ENCODE peak calls at places on chromosome 1, in nine cellular contexts. I is neural progenitor cell, B is OCI-LY7, M is HCT116, P is GM23338, L is MM.1S, H is GM23248, E is SK-N-SH, Y is hepatocyte. G is an unnamed sample.

GRCh38 chr1:8516793-8517556 is 199.1 kb downstream of the SLC45A1 start:
- DNase-seq in M (no peak), B (peak), P (no peak), E (no peak), L (no peak), Y (no peak), I (no peak), H (peak), G (no peak)

GRCh38 chr1:207962716-207963428 is 51.9 kb upstream of the CD34 start:
- DNase-seq in I (no peak), B (no peak), M (no peak), H (peak), Y (peak), E (peak), P (peak), L (peak), G (no peak)

GRCh38 chr1:236502972-236503639 is 20.7 kb upstream of the LGALS8 start:
- DNase-seq in Y (peak), B (no peak), P (peak), H (peak), E (no peak), I (peak), L (no peak), M (peak), G (peak)

GRCh38 chr1:3745590-3746381 is 6.5 kb upstream of the CCDC27 start:
- DNase-seq in E (no peak), H (peak), M (no peak), Y (no peak), L (no peak), P (no peak), I (no peak), B (no peak), G (no peak)

GRCh38 chr1:17010601-17011438 is 908 bp downstream of the ATP13A2 start:
- DNase-seq in Y (no peak), H (peak), M (no peak), I (peak), L (no peak), B (peak), E (peak), P (no peak), G (peak)

GRCh38 chr1:5465281-5465680 is 526.9 kb downstream of the NPHP4 start:
- DNase-seq in Y (no peak), I (no peak), H (no peak), B (no peak), L (no peak), P (no peak), E (peak), M (no peak), G (no peak)

GRCh38 chr1:27603320-27603961 is 503 bp downstream of the AHDC1 start:
- DNase-seq in L (peak), I (peak), Y (peak), M (no peak), E (no peak), B (peak), H (peak), P (peak), G (no peak)

GRCh38 chr1:213714645-213715044 is 273.1 kb upstream of the PROX1 start:
- DNase-seq in L (no peak), P (no peak), B (no peak), M (no peak), H (no peak), I (peak), Y (no peak), E (no peak), G (no peak)

GRCh38 chr1:157967205-157967604 is 26.2 kb upstream of the KIRREL1 start:
- DNase-seq in Y (no peak), B (no peak), L (no peak), H (no peak), I (no peak), M (no peak), E (no peak), P (no peak), G (no peak)

GRCh38 chr1:218371927-218372672 is 27.0 kb downstream of the TGFB2 start:
- DNase-seq in Y (no peak), M (no peak), L (no peak), E (no peak), I (no peak), P (no peak), B (no peak), H (peak), G (no peak)

GRCh38 chr1:30285461-30286050 is 437.8 kb downstream of the MATN1 start:
- DNase-seq in H (no peak), P (no peak), L (no peak), M (no peak), E (no peak), Y (no peak), I (no peak), B (no peak), G (no peak)

GRCh38 chr1:53899206-53899628 is 5.2 kb downstream of the DIO1 start:
- DNase-seq in E (no peak), P (no peak), I (no peak), B (no peak), H (no peak), L (no peak), Y (peak), M (no peak), G (peak)

GRCh38 chr1:2330511-2331199 is 60.7 kb downstream of the MORN1 start:
- DNase-seq in I (no peak), H (peak), B (no peak), L (no peak), Y (peak), E (no peak), M (no peak), P (no peak), G (no peak)

GRCh38 chr1:226649244-226649643 is 89.8 kb downstream of the ITPKB start:
- DNase-seq in M (no peak), B (no peak), Y (no peak), P (no peak), L (no peak), E (no peak), H (no peak), I (no peak), G (no peak)

GRCh38 chr1:19395678-19396192 is 83.6 kb downstream of the SLC66A1 start:
- DNase-seq in B (no peak), H (peak), I (peak), M (no peak), L (no peak), Y (no peak), P (no peak), E (peak), G (peak)

GRCh38 chr1:26696645-26697440 is 1.0 kb downstream of the ARID1A start:
- DNase-seq in E (peak), L (peak), P (no peak), B (peak), Y (peak), M (no peak), H (peak), I (peak), G (no peak)

GRCh38 chr1:203764105-203765028 is 616 bp upstream of the LAX1 start:
- DNase-seq in B (peak), I (no peak), M (no peak), P (no peak), L (peak), H (no peak), Y (no peak), E (no peak), G (no peak)

GRCh38 chr1:6762060-6762459 is 23.2 kb upstream of the CAMTA1 start:
- DNase-seq in H (no peak), L (no peak), I (no peak), Y (peak), M (no peak), P (no peak), E (no peak), B (no peak), G (peak)

GRCh38 chr1:174990382-174990999 is 9.3 kb upstream of the CACYBP start:
- DNase-seq in L (peak), I (no peak), M (no peak), Y (no peak), B (peak), H (peak), E (peak), P (no peak), G (peak)

GRCh38 chr1:26913754-26914619 is at the start of gene NR0B2:
- DNase-seq in H (no peak), Y (peak), B (peak), L (no peak), E (no peak), I (no peak), M (no peak), P (no peak), G (no peak)

GRCh38 chr1:117120774-117121588 is 568 bp downstream of the TRIM45 start:
- DNase-seq in H (peak), I (peak), B (no peak), E (peak), P (peak), Y (peak), M (no peak), L (no peak), G (no peak)

GRCh38 chr1:226523646-226524406 is 24.7 kb upstream of the STUM start:
- DNase-seq in M (no peak), I (no peak), E (no peak), P (no peak), L (no peak), B (no peak), H (no peak), Y (no peak), G (no peak)

GRCh38 chr1:94821636-94822305 is 1.6 kb downstream of the SLC44A3 start:
- DNase-seq in P (no peak), I (no peak), Y (peak), L (no peak), B (no peak), M (no peak), H (no peak), E (peak), G (peak)

GRCh38 chr1:13956386-13956785 is 256.4 kb downstream of the PRDM2 start:
- DNase-seq in P (no peak), M (no peak), B (no peak), L (no peak), E (no peak), I (no peak), Y (no peak), H (peak), G (peak)

GRCh38 chr1:223142795-223143759 is at the start of gene TLR5:
- DNase-seq in H (peak), B (peak), Y (peak), I (peak), L (peak), M (peak), E (peak), P (peak), G (peak)

GRCh38 chr1:30525980-30526651 is 197.3 kb downstream of the MATN1 start:
- DNase-seq in H (peak), Y (peak), I (no peak), P (no peak), L (no peak), E (no peak), B (no peak), M (peak), G (peak)

GRCh38 chr1:72431810-72432209 is 149.5 kb upstream of the NEGR1 start:
- DNase-seq in B (no peak), H (peak), E (no peak), P (no peak), I (no peak), L (no peak), M (no peak), Y (no peak), G (peak)

GRCh38 chr1:109094377-109094803 is 3.8 kb downstream of the TMEM167B start:
- DNase-seq in E (no peak), L (no peak), P (no peak), B (no peak), H (peak), I (no peak), Y (no peak), M (no peak), G (no peak)

GRCh38 chr1:154081386-154082126 is 73.3 kb downstream of the NUP210L start:
- DNase-seq in E (no peak), Y (no peak), B (no peak), L (no peak), I (no peak), H (no peak), M (no peak), P (no peak), G (no peak)

DNA sequence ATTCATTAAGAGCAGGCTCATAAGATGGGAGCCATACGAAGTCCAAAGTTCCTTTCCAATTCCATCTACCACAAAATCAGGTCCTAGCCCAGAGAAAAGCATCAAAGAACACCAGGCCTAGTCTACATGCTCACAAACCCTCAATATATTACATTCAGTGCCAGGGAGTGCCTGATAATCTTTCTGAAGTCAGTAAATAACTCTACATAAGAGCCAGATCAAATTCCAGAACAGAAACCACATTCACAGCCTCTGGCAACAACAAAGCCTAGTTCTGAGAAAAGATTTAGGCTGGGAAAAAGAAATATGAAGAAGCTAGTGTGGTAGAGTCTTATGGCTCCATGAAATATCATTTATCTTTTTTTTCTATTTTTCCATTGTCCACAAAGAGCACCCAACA is 40.5 kb upstream of the RBBP5 start:
- DNase-seq in L (no peak), E (no peak), H (no peak), I (no peak), B (no peak), M (no peak), P (no peak), Y (no peak), G (no peak)
- TF ChIP-seq EZH2phosphoT487 in L (no peak), E (no peak), H (no peak), I (no peak), B (no peak), M (no peak), P (no peak), Y (no peak), G (no peak)

GRCh38 chr1:112983540-112984131 is 27.6 kb upstream of the SLC16A1 start:
- DNase-seq in P (no peak), M (no peak), I (no peak), B (peak), E (no peak), Y (no peak), L (no peak), H (no peak), G (no peak)
- H3K4me3 ChIP-seq in P (no peak), M (no peak), I (no peak), B (peak), E (no peak), Y (no peak), L (no peak), H (no peak), G (no peak)

GRCh38 chr1:199447906-199448305 is 579.6 kb upstream of the NR5A2 start:
- DNase-seq in B (no peak), M (no peak), H (no peak), P (no peak), L (no peak), I (peak), Y (no peak), E (no peak), G (no peak)
- TF ChIP-seq EZH2phosphoT487 in B (no peak), M (no peak), H (no peak), P (no peak), L (no peak), I (no peak), Y (no peak), E (no peak), G (no peak)

GRCh38 chr1:165239873-165240272 is 116.6 kb downstream of the LMX1A start:
- DNase-seq in E (no peak), Y (no peak), I (no peak), P (no peak), M (no peak), L (no peak), B (no peak), H (no peak), G (no peak)

GRCh38 chr1:165234149-165234548 is 122.4 kb downstream of the LMX1A start:
- DNase-seq in M (no peak), P (no peak), Y (no peak), E (no peak), L (no peak), I (no peak), B (no peak), H (no peak), G (no peak)

GRCh38 chr1:165240486-165240885 is 116.0 kb downstream of the LMX1A start:
- DNase-seq in L (no peak), Y (no peak), I (no peak), P (no peak), M (no peak), H (no peak), E (no peak), B (no peak), G (no peak)

GRCh38 chr1:165235158-165235776 is 121.2 kb downstream of the LMX1A start:
- DNase-seq in B (no peak), P (peak), L (no peak), H (no peak), M (no peak), E (peak), I (peak), Y (peak), G (no peak)

DNA sequence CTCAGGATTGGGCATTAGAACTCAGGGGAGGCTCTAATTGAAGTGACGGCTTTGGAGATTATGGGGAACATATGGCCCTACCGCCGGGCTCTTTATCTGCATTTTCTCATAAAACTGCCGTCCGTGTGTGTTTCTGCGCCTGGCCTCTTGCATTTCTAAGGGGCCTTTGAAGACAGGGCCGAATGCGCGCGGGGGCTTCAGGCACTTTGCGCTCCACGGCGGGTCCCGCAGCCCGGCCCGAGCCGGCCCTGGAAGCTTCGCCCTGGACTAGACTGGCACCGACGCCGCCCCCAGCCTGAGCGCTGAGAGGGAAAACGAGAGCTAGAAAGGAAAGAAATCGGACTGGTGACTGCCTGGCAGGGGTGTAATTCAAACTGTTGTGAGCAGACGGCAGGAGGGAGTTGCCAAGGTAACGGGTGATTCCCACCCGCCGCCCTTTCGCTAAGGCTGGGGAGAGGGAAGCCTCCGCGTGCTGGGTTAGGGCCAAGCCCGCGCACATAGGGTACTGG is 120.7 kb downstream of the LMX1A start:
- DNase-seq in P (peak), I (peak), Y (peak), H (no peak), E (peak), L (no peak), B (no peak), M (no peak), G (no peak)
- H3K4me3 ChIP-seq in P (peak), I (peak), Y (peak), H (no peak), E (peak), L (no peak), B (no peak), M (no peak), G (no peak)

GRCh38 chr1:81071072-81071858 is 729.5 kb upstream of the ADGRL2 start:
- DNase-seq in Y (no peak), M (no peak), I (no peak), L (no peak), B (no peak), P (no peak), H (no peak), E (peak), G (peak)

GRCh38 chr1:81073580-81073979 is 727.2 kb upstream of the ADGRL2 start:
- DNase-seq in B (no peak), I (no peak), P (no peak), M (no peak), Y (no peak), H (no peak), E (no peak), L (no peak), G (no peak)
- TF ChIP-seq EZH2phosphoT487 in B (no peak), I (no peak), P (no peak), M (no peak), Y (no peak), H (no peak), E (no peak), L (no peak), G (no peak)

DNA sequence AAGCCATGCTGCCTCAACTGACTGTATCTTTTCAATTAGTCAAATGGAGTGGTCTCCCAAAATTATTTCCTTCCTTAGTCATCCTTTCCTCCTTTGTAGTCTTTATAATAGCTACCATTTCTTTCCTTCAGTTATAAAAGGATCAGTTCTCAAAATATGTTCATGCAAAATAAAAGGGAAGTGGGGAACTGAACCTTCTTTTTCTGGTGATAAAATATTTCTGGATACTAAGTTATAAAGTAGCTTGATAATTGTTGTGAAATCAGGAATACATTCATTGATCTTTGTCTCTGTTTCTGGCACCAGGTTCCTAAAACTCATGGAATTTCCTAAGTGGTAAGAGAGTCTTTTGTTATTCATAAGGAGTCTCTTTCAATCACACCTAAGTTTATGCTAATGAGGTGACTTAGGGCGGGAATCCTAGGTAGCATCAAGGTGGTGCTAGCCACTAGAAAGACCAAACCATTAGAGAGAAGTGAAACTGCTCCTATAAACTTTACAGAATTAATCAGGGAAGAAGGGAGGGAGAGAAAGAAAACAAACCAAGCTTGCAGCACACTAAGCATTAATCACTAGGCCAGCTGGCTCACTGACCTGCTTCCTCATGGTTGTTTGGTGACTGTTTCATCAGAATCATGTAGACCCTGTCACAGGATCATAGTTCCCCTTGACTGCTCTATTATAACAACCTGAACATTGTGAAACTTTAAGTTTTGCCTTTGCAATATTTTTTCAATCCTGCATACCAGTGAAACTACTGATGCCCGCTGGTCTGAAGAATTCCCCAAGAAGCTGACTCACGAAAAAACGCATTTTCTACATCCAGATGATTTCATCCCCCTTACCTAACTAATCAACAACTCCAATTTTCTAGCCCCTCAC is 161.6 kb upstream of the PTBP2 start:
- DNase-seq in B (no peak), Y (no peak), P (peak), M (no peak), E (no peak), H (peak), I (no peak), L (no peak), G (peak)
- H3K4me3 ChIP-seq in B (no peak), Y (no peak), P (no peak), M (no peak), E (no peak), H (peak), I (no peak), L (no peak), G (no peak)

G was measured in PC-3.